ENCODE peak calls at places on chromosomes 4 and X, in ten cellular contexts. J is astrocyte of the spinal cord; I is activated naive CD8-positive, alpha-beta T cell treated with anti-CD3 and anti-CD28 coated beads, Interleukin-2, amount 50 U/mL, for 24 hours; E is stimulated activated CD4-positive, alpha-beta T cell treated with anti-CD3 and anti-CD28 coated beads, Interleukin-1b, Interleukin-23, amount 100 ng/mL, for 1 hour; A is Right ventricle myocardium superior; Z is cardiac muscle cell; P is fibroblast of lung; U is HCEC 1CT; O is osteocyte; G is GM12878. F is an unnamed sample.

GRCh38 chr4:72215198-72215597 is 183.4 kb downstream of the NPFFR2 start:
- DNase-seq in I (no peak), E (no peak), Z (no peak), A (no peak), U (no peak), G (no peak), O (no peak), P (no peak), J (no peak), F (no peak)

GRCh38 chrX:11867610-11868345 is 109.7 kb downstream of the MSL3 start:
- DNase-seq in A (no peak), Z (no peak), J (no peak), P (no peak), U (no peak), I (no peak), O (no peak), E (no peak), G (no peak), F (no peak)

GRCh38 chr4:123158576-123158975 is 236.2 kb upstream of the NUDT6 start:
- DNase-seq in P (no peak), O (no peak), E (no peak), I (no peak), J (no peak), A (no peak), U (no peak), Z (no peak), G (no peak), F (no peak)

GRCh38 chrX:154401918-154402621 is 3.9 kb downstream of the RPL10 start:
- DNase-seq in E (no peak), G (no peak), U (peak), I (no peak), Z (peak), A (no peak), O (no peak), P (no peak), J (no peak), F (no peak)

GRCh38 chr4:16078195-16078756 is 5.5 kb downstream of the PROM1 start:
- DNase-seq in P (no peak), U (no peak), E (no peak), J (no peak), A (no peak), O (no peak), I (no peak), G (no peak), Z (no peak), F (no peak)

GRCh38 chr4:32748498-32748897 is 2028.3 kb downstream of the PCDH7 start:
- DNase-seq in Z (no peak), O (no peak), A (no peak), U (no peak), P (no peak), G (no peak), E (no peak), I (no peak), J (no peak), F (no peak)

GRCh38 chrX:24145340-24146186 is 4.0 kb upstream of the ZFX start:
- DNase-seq in O (no peak), P (peak), I (no peak), J (peak), Z (no peak), U (peak), E (no peak), G (no peak), A (no peak), F (no peak)

GRCh38 chr4:133148690-133149363 is at the start of gene PCDH10:
- DNase-seq in U (peak), I (peak), G (no peak), O (peak), P (peak), J (peak), Z (peak), A (peak), E (peak), F (peak)

GRCh38 chr4:89800012-89800516 is 36.9 kb downstream of the SNCA start:
- DNase-seq in O (no peak), A (no peak), Z (peak), I (no peak), G (no peak), U (peak), J (peak), E (no peak), P (peak), F (no peak)

GRCh38 chrX:56728752-56729151 is 291 bp upstream of the NBDY start:
- DNase-seq in J (peak), I (peak), A (no peak), O (no peak), P (peak), E (no peak), G (no peak), Z (peak), U (no peak), F (peak)

GRCh38 chrX:139106111-139106510 is 394.6 kb upstream of the FGF13 start:
- DNase-seq in U (peak), J (peak), O (no peak), A (no peak), I (no peak), E (no peak), Z (no peak), P (peak), G (no peak), F (no peak)

GRCh38 chrX:69362354-69362753 is 141.8 kb upstream of the NALF2 start:
- DNase-seq in O (no peak), J (no peak), E (no peak), U (no peak), Z (no peak), A (no peak), I (no peak), P (no peak), G (no peak), F (no peak)

GRCh38 chrX:133369065-133369464 is 46.2 kb downstream of the GPC4 start:
- DNase-seq in U (no peak), G (no peak), P (no peak), I (no peak), E (no peak), J (no peak), Z (no peak), A (no peak), O (no peak), F (no peak)

GRCh38 chr4:140769209-140769608 is 13.0 kb upstream of the TBC1D9 start:
- DNase-seq in P (no peak), E (no peak), J (no peak), O (no peak), Z (no peak), U (no peak), I (no peak), G (no peak), A (no peak), F (no peak)

GRCh38 chr4:102663073-102663472 is 97.7 kb downstream of the MANBA start:
- DNase-seq in U (peak), E (no peak), J (peak), A (no peak), P (peak), Z (peak), G (no peak), I (no peak), O (no peak), F (no peak)

GRCh38 chrX:24491741-24492140 is 26.7 kb downstream of the PDK3 start:
- DNase-seq in G (no peak), Z (no peak), A (no peak), P (no peak), O (no peak), I (no peak), E (no peak), U (no peak), J (no peak), F (no peak)

GRCh38 chr4:110510955-110511544 is 35.1 kb downstream of the ENPEP start:
- DNase-seq in A (no peak), O (no peak), Z (peak), E (no peak), I (no peak), U (peak), J (peak), G (no peak), P (peak), F (no peak)

GRCh38 chr4:80101768-80102116 is 28.7 kb upstream of the ANTXR2 start:
- DNase-seq in G (no peak), J (no peak), A (no peak), Z (no peak), P (peak), I (no peak), E (no peak), O (no peak), U (peak), F (no peak)

GRCh38 chrX:24005028-24005427 is 22.0 kb downstream of the KLHL15 start:
- DNase-seq in J (no peak), I (no peak), E (no peak), A (no peak), G (no peak), U (no peak), Z (no peak), P (no peak), O (no peak), F (no peak)

GRCh38 chrX:40154853-40155616 is 57.3 kb upstream of the BCOR start:
- DNase-seq in J (no peak), U (peak), I (peak), Z (peak), P (peak), A (peak), G (no peak), E (no peak), O (no peak), F (peak)

GRCh38 chr4:140068247-140068646 is 85.7 kb downstream of the MAML3 start:
- DNase-seq in A (no peak), Z (no peak), J (no peak), I (no peak), U (no peak), O (no peak), P (no peak), G (no peak), E (no peak), F (no peak)

GRCh38 chr4:1116837-1117236 is 3.5 kb upstream of the RNF212 start:
- DNase-seq in A (no peak), I (no peak), Z (peak), O (no peak), G (no peak), P (peak), E (no peak), J (peak), U (no peak), F (no peak)

GRCh38 chrX:88202149-88202548 is 544.9 kb upstream of the CPXCR1 start:
- DNase-seq in O (no peak), I (no peak), P (no peak), Z (no peak), E (no peak), A (no peak), U (no peak), J (no peak), G (no peak), F (no peak)

GRCh38 chr4:153008578-153009199 is 72.6 kb downstream of the FHDC1 start:
- DNase-seq in U (no peak), E (no peak), J (no peak), I (no peak), Z (no peak), A (no peak), P (no peak), G (peak), O (no peak), F (no peak)

GRCh38 chr4:121448231-121448630 is 67.4 kb upstream of the QRFPR start:
- DNase-seq in Z (no peak), J (no peak), I (no peak), A (no peak), O (no peak), U (no peak), G (no peak), E (no peak), P (no peak), F (peak)

GRCh38 chr4:177434667-177435066 is 7.6 kb downstream of the AGA start:
- DNase-seq in A (no peak), U (no peak), P (no peak), Z (no peak), E (no peak), J (no peak), G (no peak), I (no peak), O (no peak), F (no peak)

GRCh38 chrX:133685806-133686205 is 270.5 kb upstream of the GPC4 start:
- DNase-seq in I (no peak), E (no peak), J (no peak), O (no peak), G (no peak), P (no peak), U (no peak), A (peak), Z (peak), F (no peak)

GRCh38 chr4:121728798-121729226 is 32.0 kb upstream of the ANXA5 start:
- DNase-seq in Z (peak), P (peak), I (no peak), U (peak), J (peak), A (no peak), G (no peak), E (no peak), O (no peak), F (no peak)

GRCh38 chr4:3807861-3808521 is 41.8 kb downstream of the ADRA2C start:
- DNase-seq in G (no peak), I (no peak), A (no peak), U (no peak), Z (no peak), J (no peak), O (no peak), E (no peak), P (no peak), F (no peak)

GRCh38 chr4:77650787-77651186 is 45.2 kb downstream of the CXCL13 start:
- DNase-seq in I (no peak), O (no peak), J (no peak), Z (no peak), U (no peak), A (no peak), P (no peak), E (no peak), G (no peak), F (no peak)

GRCh38 chr4:67714955-67715354 is 14.0 kb upstream of the UBA6 start:
- DNase-seq in P (no peak), J (no peak), I (no peak), E (no peak), G (no peak), U (no peak), Z (no peak), A (no peak), O (no peak), F (no peak)

GRCh38 chrX:40282901-40283674 is 185.3 kb upstream of the BCOR start:
- DNase-seq in Z (peak), J (peak), A (no peak), G (no peak), U (no peak), O (no peak), P (peak), E (no peak), I (no peak), F (no peak)

GRCh38 chr4:112127736-112128322 is 17.4 kb upstream of the FAM241A start:
- DNase-seq in Z (peak), O (no peak), J (peak), P (no peak), U (peak), A (no peak), G (no peak), I (no peak), E (no peak), F (no peak)

F was measured in transverse colon.